ENCODE peak calls at places on chromosomes 5 and 9, in five cellular contexts. K is left ventricle myocardium inferior; B is dorsolateral prefrontal cortex; P is Calu3; C is CD8-positive, alpha-beta T cell. N is an unnamed sample.

GRCh38 chr5:174146556-174146955 is 101.0 kb downstream of the NSG2 start:
- DNase-seq in K (no peak), B (no peak), P (no peak), C (no peak), N (no peak)

GRCh38 chr5:34767127-34767526 is 71.8 kb upstream of the TTC23L start:
- DNase-seq in K (no peak), B (no peak), P (no peak), C (no peak), N (no peak)

GRCh38 chr9:106864533-106865143 is 1.7 kb downstream of the ZNF462 start:
- DNase-seq in K (no peak), B (no peak), P (no peak), C (no peak), N (no peak)

GRCh38 chr5:126015244-126016054 is 407.8 kb upstream of the GRAMD2B start:
- DNase-seq in K (no peak), B (no peak), P (no peak), C (no peak), N (no peak)

GRCh38 chr9:132144708-132145365 is 17.0 kb upstream of the NTNG2 start:
- DNase-seq in K (no peak), B (no peak), P (no peak), C (no peak), N (no peak)

GRCh38 chr9:25261445-25261844 is 416.8 kb downstream of the TUSC1 start:
- DNase-seq in K (no peak), B (no peak), P (no peak), C (no peak), N (no peak)

GRCh38 chr9:120928015-120928719 is 1.6 kb upstream of the TRAF1 start:
- DNase-seq in K (peak; percentile 46), B (no peak), P (no peak), C (no peak), N (peak; percentile 47)

GRCh38 chr9:109910616-109911568 is 130.9 kb downstream of the PALM2AKAP2 start:
- DNase-seq in K (no peak), B (no peak), P (peak; percentile 19), C (no peak), N (no peak)

GRCh38 chr9:6692433-6692832 is 46.9 kb upstream of the GLDC start:
- DNase-seq in K (no peak), B (no peak), P (no peak), C (no peak), N (no peak)

N was measured in B cell.